ENCODE peak calls at places on chromosomes 11 and 22, in eight cellular contexts. U is CD4-positive, alpha-beta T cell; K is DND-41; G is stimulated activated CD4-positive, alpha-beta T cell treated with anti-CD3 and anti-CD28 coated beads, TNF-alpha, amount 100 ng/mL, for 1 hour; Y is spleen; Q is skeletal muscle cell; R is HEK293T; Z is activated CD4-positive, alpha-beta T cell treated with anti-CD3 and anti-CD28 coated beads for 1 hour. F is an unnamed sample.

GRCh38 chr11:117009905-117010605 is 88.2 kb downstream of the SIK3 start:
- DNase-seq in Y (no peak), Z (no peak), R (no peak), G (no peak), K (no peak), U (no peak), Q (no peak), F (no peak)

GRCh38 chr11:76140912-76141574 is 65.3 kb downstream of the WNT11 start:
- DNase-seq in U (no peak), Z (no peak), G (no peak), K (no peak), R (no peak), Y (no peak), Q (no peak), F (no peak)

GRCh38 chr11:118076754-118077281 is at the start of gene TMPRSS4:
- DNase-seq in G (no peak), R (no peak), Z (no peak), K (no peak), Q (no peak), U (no peak), Y (no peak), F (no peak)

GRCh38 chr11:88050247-88050646 is 125.0 kb downstream of the RAB38 start:
- DNase-seq in Z (no peak), Y (no peak), K (no peak), U (no peak), G (no peak), Q (no peak), R (no peak), F (no peak)

GRCh38 chr11:72672839-72673238 is 1.4 kb downstream of the PDE2A start:
- DNase-seq in Y (no peak), Z (no peak), K (no peak), U (no peak), G (no peak), Q (no peak), R (no peak), F (no peak)

GRCh38 chr11:65435981-65436411 is 13.4 kb downstream of the NEAT1 start:
- DNase-seq in Y (peak; percentile 68), U (no peak), Q (no peak), K (no peak), G (no peak), Z (no peak), R (no peak), F (no peak)

GRCh38 chr22:20990184-20991180 is 8.4 kb downstream of the LZTR1 start:
- DNase-seq in G (no peak), Z (no peak), Y (no peak), R (no peak), U (no peak), Q (no peak), K (no peak), F (no peak)

GRCh38 chr22:38970548-38970947 is 11.6 kb upstream of the APOBEC3B start:
- DNase-seq in Y (no peak), Z (no peak), U (no peak), Q (no peak), R (no peak), K (no peak), G (no peak), F (no peak)

GRCh38 chr22:43566021-43566420 is 154.2 kb downstream of the MPPED1 start:
- DNase-seq in G (no peak), U (no peak), K (no peak), Q (no peak), R (no peak), Z (no peak), Y (no peak), F (no peak)

GRCh38 chr11:63521896-63522295 is 14.7 kb upstream of the PLAAT4 start:
- DNase-seq in Q (no peak), U (no peak), K (no peak), Z (no peak), G (no peak), R (no peak), Y (no peak), F (no peak)

GRCh38 chr11:75490221-75491181 is 35.2 kb downstream of the GDPD5 start:
- DNase-seq in K (no peak), G (no peak), Q (no peak), R (no peak), Y (no peak), U (no peak), Z (no peak), F (no peak)

GRCh38 chr11:123166095-123166559 is 28.9 kb downstream of the CLMP start:
- DNase-seq in Z (no peak), K (peak; percentile 18), U (no peak), Y (no peak), R (peak; percentile 63), G (no peak), Q (no peak), F (no peak)

GRCh38 chr22:36435516-36436415 is 45.7 kb downstream of the TXN2 start:
- DNase-seq in U (peak; percentile 39), Q (no peak), Y (peak; percentile 87), R (no peak), K (peak; percentile 76), Z (peak; percentile 44), G (peak; percentile 34), F (peak; percentile 43)

GRCh38 chr11:35747638-35748037 is 85.1 kb downstream of the TRIM44 start:
- DNase-seq in Y (no peak), U (no peak), K (no peak), G (no peak), Q (no peak), R (no peak), Z (no peak), F (no peak)

GRCh38 chr11:10295056-10295901 is 1.3 kb upstream of the SBF2 start:
- DNase-seq in K (no peak), Z (no peak), Y (no peak), Q (no peak), U (no peak), G (no peak), R (no peak), F (no peak)

GRCh38 chr11:113994077-113994954 is 19.4 kb downstream of the HTR3A start:
- DNase-seq in U (peak; percentile 8), R (peak; percentile 67), Z (peak; percentile 21), G (no peak), Y (peak; percentile 73), K (peak; percentile 29), Q (no peak), F (peak; percentile 13)